ENCODE peak calls at places on chromosome 3, in seven cellular contexts. F is EH, I is LoVo, O is activated gamma-delta T cell treated with Interleukin-2 at 50 U/mL for 16 hours, R is fibroblast of pulmonary artery, Y is transverse colon, B is progenitor cell of endocrine pancreas. W is an unnamed sample.

GRCh38 chr3:60979861-60980739 is 271.2 kb downstream of the FHIT start:
- DNase-seq in F (peak), I (no peak), O (no peak), R (peak), Y (no peak), B (no peak), W (no peak)

GRCh38 chr3:160982497-160982896 is 122.7 kb downstream of the B3GALNT1 start:
- DNase-seq in F (peak), I (no peak), O (no peak), R (no peak), Y (no peak), B (no peak), W (no peak)

GRCh38 chr3:99012051-99012450 is 110.6 kb upstream of the DCBLD2 start:
- DNase-seq in F (peak), I (no peak), O (no peak), R (peak), Y (no peak), B (no peak), W (peak)

GRCh38 chr3:111695584-111696213 is 100.6 kb upstream of the ZBED2 start:
- DNase-seq in F (peak), I (peak), O (no peak), R (peak), Y (no peak), B (no peak), W (no peak)

GRCh38 chr3:52278510-52279069 is at the start of gene WDR82:
- DNase-seq in F (peak), I (peak), O (peak), R (peak), Y (peak), B (peak), W (peak)

GRCh38 chr3:10116138-10116460 is 624 bp downstream of the BRK1 start:
- DNase-seq in F (peak), I (peak), O (no peak), R (peak), Y (no peak), B (no peak), W (no peak)

GRCh38 chr3:57383421-57383820 is 90.9 kb upstream of the ASB14 start:
- DNase-seq in F (no peak), I (no peak), O (no peak), R (no peak), Y (no peak), B (no peak), W (no peak)

GRCh38 chr3:57756528-57757401 is 656 bp downstream of the SLMAP start:
- DNase-seq in F (peak), I (peak), O (peak), R (peak), Y (peak), B (peak), W (peak)

GRCh38 chr3:49462222-49462621 is 7.8 kb upstream of the DAG1 start:
- DNase-seq in F (peak), I (no peak), O (no peak), R (no peak), Y (no peak), B (no peak), W (no peak)

GRCh38 chr3:125232394-125232793 is 19.8 kb upstream of the SLC12A8 start:
- DNase-seq in F (no peak), I (no peak), O (no peak), R (no peak), Y (no peak), B (no peak), W (no peak)

GRCh38 chr3:109050591-109051167 is 67.3 kb downstream of the MORC1 start:
- DNase-seq in F (no peak), I (peak), O (no peak), R (peak), Y (peak), B (no peak), W (peak)

GRCh38 chr3:16392733-16393132 is 120.8 kb downstream of the RFTN1 start:
- DNase-seq in F (no peak), I (no peak), O (no peak), R (peak), Y (no peak), B (no peak), W (no peak)

GRCh38 chr3:21271606-21272016 is 479.4 kb downstream of the ZNF385D start:
- DNase-seq in F (no peak), I (no peak), O (no peak), R (no peak), Y (no peak), B (no peak), W (no peak)

GRCh38 chr3:73026111-73026510 is 29.5 kb downstream of the PPP4R2 start:
- DNase-seq in F (no peak), I (no peak), O (no peak), R (no peak), Y (no peak), B (no peak), W (no peak)

GRCh38 chr3:160129459-160130061 is 95.7 kb upstream of the C3orf80 start:
- DNase-seq in F (peak), I (peak), O (no peak), R (peak), Y (no peak), B (no peak), W (no peak)

GRCh38 chr3:182185341-182185740 is 473.6 kb downstream of the SOX2 start:
- DNase-seq in F (no peak), I (no peak), O (no peak), R (no peak), Y (no peak), B (no peak), W (no peak)

GRCh38 chr3:103791786-103792515 is 1357.1 kb downstream of the ZPLD1 start:
- DNase-seq in F (no peak), I (no peak), O (no peak), R (no peak), Y (no peak), B (no peak), W (no peak)

GRCh38 chr3:52801839-52802238 is 7.2 kb downstream of the ITIH3 start:
- DNase-seq in F (peak), I (no peak), O (no peak), R (no peak), Y (no peak), B (no peak), W (no peak)

GRCh38 chr3:187746479-187747335 is 1.4 kb upstream of the BCL6 start:
- DNase-seq in F (peak), I (no peak), O (no peak), R (peak), Y (no peak), B (no peak), W (no peak)

GRCh38 chr3:180180795-180181194 is 144.1 kb upstream of the PEX5L start:
- DNase-seq in F (no peak), I (no peak), O (no peak), R (peak), Y (no peak), B (no peak), W (no peak)

GRCh38 chr3:157632081-157632480 is 128.9 kb upstream of the VEPH1 start:
- DNase-seq in F (peak), I (no peak), O (no peak), R (no peak), Y (no peak), B (no peak), W (no peak)

GRCh38 chr3:62926494-62926893 is 51.3 kb upstream of the CADPS start:
- DNase-seq in F (no peak), I (no peak), O (no peak), R (no peak), Y (no peak), B (no peak), W (peak)

GRCh38 chr3:166986000-166986399 is 394.1 kb downstream of the ZBBX start:
- DNase-seq in F (no peak), I (no peak), O (no peak), R (no peak), Y (no peak), B (no peak), W (no peak)

GRCh38 chr3:69197455-69197854 is 75.1 kb upstream of the LMOD3 start:
- DNase-seq in F (no peak), I (no peak), O (no peak), R (no peak), Y (no peak), B (no peak), W (no peak)

GRCh38 chr3:172125053-172125452 is 85.7 kb downstream of the FNDC3B start:
- DNase-seq in F (peak), I (no peak), O (no peak), R (no peak), Y (no peak), B (no peak), W (no peak)

GRCh38 chr3:30426319-30426993 is 179.9 kb upstream of the TGFBR2 start:
- DNase-seq in F (peak), I (no peak), O (no peak), R (peak), Y (peak), B (no peak), W (no peak)

GRCh38 chr3:102605146-102605545 is 170.3 kb downstream of the ZPLD1 start:
- DNase-seq in F (no peak), I (no peak), O (no peak), R (no peak), Y (no peak), B (no peak), W (no peak)

GRCh38 chr3:31980530-31981205 is 394 bp downstream of the OSBPL10 start:
- DNase-seq in F (peak), I (peak), O (peak), R (peak), Y (peak), B (peak), W (peak)

GRCh38 chr3:38085943-38086324 is 46.9 kb downstream of the DLEC1 start:
- DNase-seq in F (no peak), I (no peak), O (no peak), R (no peak), Y (no peak), B (no peak), W (no peak)

GRCh38 chr3:31733234-31733667 is 200.5 kb downstream of the STT3B start:
- DNase-seq in F (no peak), I (peak), O (no peak), R (peak), Y (no peak), B (no peak), W (no peak)

GRCh38 chr3:64594129-64594528 is 93.7 kb downstream of the ADAMTS9 start:
- DNase-seq in F (no peak), I (no peak), O (no peak), R (no peak), Y (no peak), B (no peak), W (no peak)

GRCh38 chr3:125154800-125155269 is 57.7 kb downstream of the SLC12A8 start:
- DNase-seq in F (no peak), I (no peak), O (no peak), R (no peak), Y (no peak), B (no peak), W (no peak)

GRCh38 chr3:47877719-47878118 is 74.8 kb downstream of the DHX30 start:
- DNase-seq in F (no peak), I (no peak), O (no peak), R (no peak), Y (no peak), B (no peak), W (no peak)

GRCh38 chr3:121839962-121840361 is 5.0 kb downstream of the EAF2 start:
- DNase-seq in F (no peak), I (no peak), O (no peak), R (no peak), Y (no peak), B (no peak), W (no peak)